ENCODE peak calls at places on chromosome 4, in six cellular contexts. C is tibial nerve, F is Caco-2, S is astrocyte, X is heart left ventricle, M is nephron progenitor cell. B is an unnamed sample.

GRCh38 chr4:757111-757510 is 51.5 kb downstream of the PCGF3 start:
- DNase-seq in C (no peak), F (no peak), S (no peak), X (no peak), M (no peak), B (no peak)

GRCh38 chr4:165175879-165176278 is 31.5 kb upstream of the KLHL2 start:
- DNase-seq in C (no peak), F (no peak), S (peak; percentile 42), X (no peak), M (no peak), B (no peak)

GRCh38 chr4:146342600-146343192 is 128.4 kb downstream of the REELD1 start:
- DNase-seq in C (no peak), F (no peak), S (peak; percentile 13), X (no peak), M (peak; percentile 5), B (peak; percentile 61)

GRCh38 chr4:57442834-57443291 is 332.7 kb upstream of the IGFBP7 start:
- DNase-seq in C (no peak), F (peak; percentile 55), S (peak; percentile 6), X (peak; percentile 22), M (peak; percentile 67), B (peak; percentile 64)

GRCh38 chr4:106691749-106692148 is 323.2 kb upstream of the GIMD1 start:
- DNase-seq in C (no peak), F (no peak), S (no peak), X (no peak), M (no peak), B (no peak)

GRCh38 chr4:145619639-145619996 is 433 bp downstream of the MMAA start:
- DNase-seq in C (peak; percentile 15), F (peak; percentile 72), S (peak; percentile 47), X (peak; percentile 41), M (no peak), B (peak; percentile 54)

GRCh38 chr4:23038626-23039245 is 346.0 kb downstream of the GBA3 start:
- DNase-seq in C (no peak), F (no peak), S (no peak), X (no peak), M (no peak), B (no peak)

GRCh38 chr4:73281982-73282381 is 23.4 kb upstream of the ANKRD17 start:
- DNase-seq in C (no peak), F (no peak), S (no peak), X (no peak), M (no peak), B (no peak)

GRCh38 chr4:152189451-152190179 is 346.3 kb downstream of the FBXW7 start:
- DNase-seq in C (no peak), F (no peak), S (no peak), X (no peak), M (peak; percentile 14), B (no peak)

GRCh38 chr4:45455217-45455616 is 668.6 kb downstream of the GABRG1 start:
- DNase-seq in C (no peak), F (no peak), S (no peak), X (no peak), M (no peak), B (no peak)

GRCh38 chr4:105808459-105809041 is 86.7 kb upstream of the NPNT start:
- DNase-seq in C (no peak), F (no peak), S (peak; percentile 66), X (no peak), M (no peak), B (peak; percentile 66)

GRCh38 chr4:148076964-148077363 is 345.1 kb downstream of the ARHGAP10 start:
- DNase-seq in C (no peak), F (no peak), S (peak; percentile 36), X (no peak), M (no peak), B (no peak)

DNA sequence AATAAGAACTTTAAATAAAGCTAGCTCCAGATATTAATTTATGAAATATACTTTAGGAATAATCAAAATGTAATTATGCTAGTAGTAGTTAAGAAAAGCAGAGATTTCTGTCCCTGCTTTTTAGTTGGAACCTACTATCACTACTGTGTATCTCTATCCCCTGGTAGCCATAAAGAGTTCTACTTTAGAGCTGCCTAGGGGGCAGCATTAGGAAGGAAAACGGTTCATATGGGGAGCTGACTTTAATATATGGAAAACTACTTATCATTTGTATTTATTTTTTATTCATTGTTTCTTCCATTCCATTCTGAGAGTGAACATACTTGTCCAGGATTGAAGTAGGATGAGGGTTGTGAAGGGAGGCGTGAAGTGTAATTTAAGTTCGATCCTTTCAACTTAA is 40.9 kb downstream of the CPEB2 start:
- DNase-seq in C (no peak), F (no peak), S (no peak), X (no peak), M (no peak), B (peak; percentile 21)
- TF ChIP-seq CTCF in C (no peak), F (peak; percentile 31), S (peak; percentile 7), X (no peak), M (no peak), B (peak; percentile 33)

GRCh38 chr4:52015366-52015765 is 4.8 kb downstream of the LRRC66 start:
- DNase-seq in C (no peak), F (no peak), S (no peak), X (no peak), M (no peak), B (no peak)
- TF ChIP-seq CTCF in C (no peak), F (peak; percentile 28), S (no peak), X (no peak), M (no peak), B (no peak)

DNA sequence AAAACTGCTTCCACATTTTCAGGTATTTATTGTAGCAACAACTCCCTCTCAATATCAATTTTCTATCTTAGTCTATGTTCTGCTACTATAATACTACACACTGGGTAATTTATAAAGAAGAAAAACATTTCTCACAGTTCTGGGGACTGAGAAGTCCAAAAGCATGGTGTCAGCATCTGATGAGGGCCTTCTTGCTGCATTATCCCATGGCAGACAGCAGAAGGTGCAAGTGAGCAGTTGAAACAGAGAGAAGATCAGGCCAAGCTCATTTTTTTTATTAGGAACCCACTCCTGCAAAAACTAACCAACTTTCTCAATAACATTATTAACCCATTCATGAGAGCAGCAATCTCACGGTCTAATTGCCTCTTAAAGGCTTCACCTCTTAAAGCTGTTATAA is 376.0 kb downstream of the RAB28 start:
- DNase-seq in C (no peak), F (no peak), S (no peak), X (no peak), M (no peak), B (no peak)
- TF ChIP-seq CTCF in C (no peak), F (no peak), S (no peak), X (no peak), M (no peak), B (no peak)

GRCh38 chr4:60805500-60806313 is 394.4 kb upstream of the ADGRL3 start:
- DNase-seq in C (no peak), F (no peak), S (peak; percentile 14), X (no peak), M (peak; percentile 11), B (peak; percentile 57)
- TF ChIP-seq CTCF in C (peak; percentile 49), F (peak; percentile 62), S (peak; percentile 70), X (peak; percentile 40), M (peak; percentile 62), B (peak; percentile 79)

DNA sequence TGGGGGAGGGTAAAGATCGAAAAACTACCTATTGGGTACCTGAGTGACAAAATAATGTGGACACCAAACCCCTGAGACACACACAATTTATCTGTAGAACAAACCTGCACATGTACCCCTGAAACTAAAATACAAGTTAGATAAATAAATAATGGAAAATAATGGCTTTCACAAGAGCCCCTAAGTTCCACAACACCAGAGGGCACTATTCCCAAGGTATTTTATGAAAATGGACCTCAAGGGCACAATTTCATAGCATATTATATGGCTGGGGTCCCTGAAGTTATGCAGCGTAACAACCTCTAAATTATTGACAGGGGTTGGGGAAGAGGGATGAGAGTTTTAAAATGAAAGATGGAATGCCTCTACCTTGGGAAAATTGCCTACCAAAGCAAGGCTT is 81.3 kb upstream of the TMEM33 start:
- DNase-seq in C (no peak), F (no peak), S (no peak), X (no peak), M (no peak), B (no peak)
- TF ChIP-seq CTCF in C (no peak), F (peak; percentile 9), S (no peak), X (no peak), M (no peak), B (no peak)

DNA sequence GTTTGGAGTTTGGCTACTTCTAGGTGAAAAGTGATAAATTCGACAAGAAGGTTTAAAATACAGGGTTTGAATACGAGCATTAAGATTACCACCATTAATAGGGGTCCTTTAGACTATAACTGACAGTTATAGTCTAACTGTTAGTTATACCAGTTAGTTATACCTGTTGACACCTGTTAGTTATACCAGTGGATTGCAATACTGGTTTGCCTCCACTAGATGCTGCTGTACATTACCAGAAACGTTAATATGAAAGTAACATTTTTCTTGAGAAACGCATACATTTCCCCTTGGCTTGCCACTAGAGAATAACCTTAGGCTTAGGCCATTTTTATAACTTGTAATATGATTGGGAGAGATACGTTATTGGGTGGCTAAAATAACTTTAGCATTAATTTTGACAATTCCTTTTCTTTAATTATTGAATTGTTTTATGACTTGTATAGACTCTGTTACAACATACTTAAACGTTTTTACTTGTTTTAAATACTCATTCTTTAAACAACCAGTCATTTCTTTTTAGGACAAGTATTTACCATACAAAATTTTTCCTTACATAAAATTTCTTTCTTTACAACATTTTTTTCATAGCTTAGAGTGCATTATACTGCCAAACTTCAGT is 911.2 kb downstream of the FSTL5 start:
- DNase-seq in C (no peak), F (no peak), S (no peak), X (no peak), M (no peak), B (peak; percentile 55)
- TF ChIP-seq CTCF in C (peak; percentile 33), F (peak; percentile 68), S (peak; percentile 69), X (peak; percentile 37), M (peak; percentile 45), B (peak; percentile 82)

B was measured in epithelial cell of esophagus.